ENCODE peak calls at places on chromosomes 4 and X, in seven cellular contexts. D is stimulated activated CD4-positive, alpha-beta T cell treated with anti-CD3 and anti-CD28 coated beads, Interleukin-15, amount 100 ng/mL, for 48 hours; X is caudate nucleus; E is H7; P is NCI-H1092 treated with DMSO at 0.1 percent for 48 hours; M is cardiac muscle cell; I is germinal center. L is an unnamed sample.

GRCh38 chrX:100685284-100685996 is 41.4 kb downstream of the SRPX2 start:
- DNase-seq in D (peak; percentile 21), X (no peak), E (peak; percentile 72), P (peak; percentile 86), M (peak; percentile 69), I (peak; percentile 54), L (peak; percentile 94)

GRCh38 chr4:26131711-26132110 is 189.1 kb upstream of the RBPJ start:
- DNase-seq in D (no peak), X (no peak), E (no peak), P (no peak), M (no peak), I (no peak), L (no peak)

GRCh38 chrX:69627744-69628143 is 11.8 kb downstream of the EDA start:
- DNase-seq in D (no peak), X (no peak), E (no peak), P (no peak), M (no peak), I (no peak), L (no peak)

GRCh38 chr4:123838426-123838825 is 441.8 kb downstream of the SPRY1 start:
- DNase-seq in D (no peak), X (no peak), E (no peak), P (no peak), M (no peak), I (no peak), L (no peak)

GRCh38 chr4:140740906-140741670 is 15.1 kb downstream of the TBC1D9 start:
- DNase-seq in D (no peak), X (no peak), E (no peak), P (no peak), M (no peak), I (no peak), L (no peak)

GRCh38 chr4:1658146-1658545 is 26.0 kb downstream of the FAM53A start:
- DNase-seq in D (no peak), X (no peak), E (no peak), P (no peak), M (no peak), I (no peak), L (no peak)

GRCh38 chr4:54096563-54096962 is 3.4 kb upstream of the GSX2 start:
- DNase-seq in D (no peak), X (no peak), E (peak; percentile 58), P (no peak), M (no peak), I (no peak), L (no peak)

GRCh38 chr4:148004228-148004813 is 272.4 kb downstream of the ARHGAP10 start:
- DNase-seq in D (no peak), X (no peak), E (no peak), P (no peak), M (no peak), I (no peak), L (no peak)

GRCh38 chrX:155313766-155314165 is 20.6 kb downstream of the CLIC2 start:
- DNase-seq in D (no peak), X (no peak), E (no peak), P (no peak), M (no peak), I (no peak), L (no peak)

GRCh38 chr4:86472377-86473019 is 112.6 kb upstream of the MAPK10 start:
- DNase-seq in D (no peak), X (no peak), E (no peak), P (no peak), M (no peak), I (no peak), L (peak; percentile 43)

GRCh38 chr4:4901877-4902276 is 42.4 kb downstream of the MSX1 start:
- DNase-seq in D (no peak), X (no peak), E (no peak), P (no peak), M (no peak), I (no peak), L (peak; percentile 58)